ENCODE peak calls at places on chromosomes 4 and X, in ten cellular contexts. S, J, P, D, A, C, O, F, H and Z are unnamed samples.

GRCh38 chrX:21840199-21840557 is 761 bp downstream of the MBTPS2 start:
- DNase-seq in S (peak), J (no peak), P (no peak), D (no peak), A (no peak), C (no peak), O (no peak), F (peak), H (no peak), Z (no peak)

GRCh38 chrX:77603635-77604336 is 156.6 kb downstream of the FGF16 start:
- DNase-seq in S (no peak), J (no peak), P (no peak), D (no peak), A (no peak), C (no peak), O (no peak), F (no peak), H (no peak), Z (no peak)

GRCh38 chrX:9172451-9172850 is 138.5 kb upstream of the FAM9B start:
- DNase-seq in S (no peak), J (no peak), P (no peak), D (no peak), A (no peak), C (no peak), O (no peak), F (no peak), H (no peak), Z (no peak)

GRCh38 chr4:87560802-87561201 is 31.6 kb upstream of the SPARCL1 start:
- DNase-seq in S (no peak), J (no peak), P (no peak), D (no peak), A (no peak), C (no peak), O (no peak), F (no peak), H (no peak), Z (no peak)

GRCh38 chr4:67746797-67747495 is 7.2 kb downstream of the GNRHR start:
- DNase-seq in S (peak), J (no peak), P (no peak), D (no peak), A (peak), C (peak), O (no peak), F (peak), H (peak), Z (peak)

GRCh38 chr4:10442976-10443375 is 14.2 kb downstream of the ZNF518B start:
- DNase-seq in S (peak), J (no peak), P (no peak), D (no peak), A (no peak), C (no peak), O (no peak), F (no peak), H (no peak), Z (no peak)

GRCh38 chrX:38864165-38864564 is 62.9 kb downstream of the MID1IP1 start:
- DNase-seq in S (peak), J (no peak), P (no peak), D (peak), A (no peak), C (no peak), O (no peak), F (no peak), H (no peak), Z (no peak)

GRCh38 chr4:140253556-140254027 is 99.6 kb upstream of the MAML3 start:
- DNase-seq in S (no peak), J (no peak), P (no peak), D (no peak), A (no peak), C (no peak), O (no peak), F (no peak), H (peak), Z (no peak)

GRCh38 chrX:132740316-132741123 is 217.9 kb downstream of the HS6ST2 start:
- DNase-seq in S (peak), J (no peak), P (no peak), D (no peak), A (no peak), C (no peak), O (no peak), F (no peak), H (no peak), Z (no peak)

GRCh38 chr4:104625706-104626105 is 131.0 kb upstream of the CXXC4 start:
- DNase-seq in S (no peak), J (no peak), P (no peak), D (no peak), A (no peak), C (no peak), O (no peak), F (no peak), H (no peak), Z (no peak)

GRCh38 chr4:169398294-169398693 is 127.5 kb upstream of the SH3RF1 start:
- DNase-seq in S (peak), J (no peak), P (no peak), D (peak), A (peak), C (no peak), O (no peak), F (no peak), H (no peak), Z (no peak)

GRCh38 chr4:126344472-126344871 is 1029.7 kb downstream of the FAT4 start:
- DNase-seq in S (no peak), J (no peak), P (no peak), D (no peak), A (no peak), C (no peak), O (no peak), F (no peak), H (no peak), Z (no peak)

GRCh38 chrX:120380699-120381098 is 18.8 kb downstream of the ATP1B4 start:
- DNase-seq in S (peak), J (no peak), P (no peak), D (no peak), A (no peak), C (no peak), O (no peak), F (peak), H (peak), Z (peak)

GRCh38 chrX:5388087-5388486 is 840.6 kb downstream of the NLGN4X start:
- DNase-seq in S (no peak), J (no peak), P (no peak), D (no peak), A (no peak), C (no peak), O (no peak), F (peak), H (no peak), Z (no peak)

GRCh38 chr4:1599491-1600210 is 84.5 kb downstream of the FAM53A start:
- DNase-seq in S (no peak), J (no peak), P (no peak), D (no peak), A (no peak), C (no peak), O (no peak), F (peak), H (no peak), Z (no peak)

GRCh38 chr4:10733016-10733415 is 48.4 kb upstream of the CLNK start:
- DNase-seq in S (no peak), J (no peak), P (no peak), D (no peak), A (no peak), C (no peak), O (peak), F (no peak), H (no peak), Z (no peak)

GRCh38 chr4:27272264-27272663 is 411.6 kb downstream of the STIM2 start:
- DNase-seq in S (no peak), J (no peak), P (no peak), D (no peak), A (no peak), C (no peak), O (no peak), F (no peak), H (no peak), Z (no peak)

GRCh38 chr4:78513411-78513975 is 38.1 kb upstream of the ANXA3 start:
- DNase-seq in S (no peak), J (peak), P (no peak), D (no peak), A (no peak), C (no peak), O (no peak), F (no peak), H (no peak), Z (no peak)

GRCh38 chrX:54066841-54067240 is 22.6 kb upstream of the PHF8 start:
- DNase-seq in S (peak), J (no peak), P (no peak), D (no peak), A (no peak), C (no peak), O (no peak), F (no peak), H (no peak), Z (no peak)

GRCh38 chr4:141142423-141142822 is 9.2 kb upstream of the RNF150 start:
- DNase-seq in S (no peak), J (no peak), P (no peak), D (no peak), A (no peak), C (no peak), O (no peak), F (no peak), H (no peak), Z (no peak)

GRCh38 chrX:121836000-121836399 is 788.6 kb downstream of the GLUD2 start:
- DNase-seq in S (no peak), J (no peak), P (no peak), D (no peak), A (no peak), C (no peak), O (no peak), F (no peak), H (no peak), Z (no peak)